ENCODE peak calls at places on chromosomes 4 and X, in seven cellular contexts. One of them, this sample, is unnamed.
A peak's percentile ranks its signal among the peaks of the same experiment; 100 is the strongest.

GRCh38 chrX:42577936-42578335 is 200.0 kb downstream of the PPP1R2C start:
- DNase-seq in bronchial epithelial cell: no peak
- DNase-seq in suprapubic skin: no peak
- DNase-seq in HTR-8/SVneo: no peak
- DNase-seq in putamen: no peak
- DNase-seq in ELR: no peak
- DNase-seq in H7: no peak
- DNase-seq in this sample: no peak

GRCh38 chr4:90960840-90961239 is 833.6 kb downstream of the CCSER1 start:
- DNase-seq in bronchial epithelial cell: no peak
- DNase-seq in suprapubic skin: no peak
- DNase-seq in HTR-8/SVneo: no peak
- DNase-seq in putamen: no peak
- DNase-seq in ELR: no peak
- DNase-seq in H7: no peak
- DNase-seq in this sample: no peak

GRCh38 chrX:13428055-13428786 is 108.4 kb upstream of the ATXN3L start:
- DNase-seq in bronchial epithelial cell: peak; percentile 94
- DNase-seq in suprapubic skin: no peak
- DNase-seq in HTR-8/SVneo: peak; percentile 73
- DNase-seq in putamen: no peak
- DNase-seq in ELR: peak; percentile 82
- DNase-seq in H7: peak; percentile 57
- DNase-seq in this sample: no peak

GRCh38 chr4:10492486-10492885 is 35.3 kb upstream of the ZNF518B start:
- DNase-seq in bronchial epithelial cell: no peak
- DNase-seq in suprapubic skin: no peak
- DNase-seq in HTR-8/SVneo: no peak
- DNase-seq in putamen: no peak
- DNase-seq in ELR: no peak
- DNase-seq in H7: no peak
- DNase-seq in this sample: no peak

GRCh38 chr4:56104188-56104587 is 155.4 kb downstream of the CEP135 start:
- DNase-seq in bronchial epithelial cell: no peak
- DNase-seq in suprapubic skin: no peak
- DNase-seq in HTR-8/SVneo: no peak
- DNase-seq in putamen: no peak
- DNase-seq in ELR: no peak
- DNase-seq in H7: no peak
- DNase-seq in this sample: no peak

GRCh38 chr4:138736362-138736761 is 279.2 kb upstream of the NOCT start:
- DNase-seq in bronchial epithelial cell: peak; percentile 73
- DNase-seq in suprapubic skin: no peak
- DNase-seq in HTR-8/SVneo: peak; percentile 12
- DNase-seq in putamen: no peak
- DNase-seq in ELR: peak; percentile 68
- DNase-seq in H7: no peak
- DNase-seq in this sample: no peak

GRCh38 chr4:54643172-54643571 is 14.6 kb upstream of the KIT start:
- DNase-seq in bronchial epithelial cell: no peak
- DNase-seq in suprapubic skin: no peak
- DNase-seq in HTR-8/SVneo: no peak
- DNase-seq in putamen: no peak
- DNase-seq in ELR: no peak
- DNase-seq in H7: no peak
- DNase-seq in this sample: no peak

GRCh38 chrX:41596586-41596985 is 92.2 kb upstream of the GPR34 start:
- DNase-seq in bronchial epithelial cell: peak; percentile 11
- DNase-seq in suprapubic skin: no peak
- DNase-seq in HTR-8/SVneo: no peak
- DNase-seq in putamen: no peak
- DNase-seq in ELR: peak; percentile 8
- DNase-seq in H7: no peak
- DNase-seq in this sample: no peak

GRCh38 chrX:134886201-134886600 is 104.6 kb upstream of the SMIM10 start:
- DNase-seq in bronchial epithelial cell: peak; percentile 86
- DNase-seq in suprapubic skin: no peak
- DNase-seq in HTR-8/SVneo: no peak
- DNase-seq in putamen: no peak
- DNase-seq in ELR: peak; percentile 55
- DNase-seq in H7: no peak
- DNase-seq in this sample: no peak

GRCh38 chrX:68304602-68305001 is 128.7 kb downstream of the OPHN1 start:
- DNase-seq in bronchial epithelial cell: no peak
- DNase-seq in suprapubic skin: no peak
- DNase-seq in HTR-8/SVneo: no peak
- DNase-seq in putamen: no peak
- DNase-seq in ELR: no peak
- DNase-seq in H7: no peak
- DNase-seq in this sample: no peak

GRCh38 chr4:151808120-151808529 is 47.3 kb upstream of the GATB start:
- DNase-seq in bronchial epithelial cell: peak; percentile 9
- DNase-seq in suprapubic skin: no peak
- DNase-seq in HTR-8/SVneo: peak; percentile 37
- DNase-seq in putamen: no peak
- DNase-seq in ELR: peak; percentile 73
- DNase-seq in H7: no peak
- DNase-seq in this sample: no peak

GRCh38 chr4:53645108-53645507 is 53.8 kb upstream of the LNX1 start:
- DNase-seq in bronchial epithelial cell: no peak
- DNase-seq in suprapubic skin: no peak
- DNase-seq in HTR-8/SVneo: no peak
- DNase-seq in putamen: no peak
- DNase-seq in ELR: no peak
- DNase-seq in H7: no peak
- DNase-seq in this sample: no peak

GRCh38 chr4:139301821-139302611 is at the start of gene NDUFC1:
- DNase-seq in bronchial epithelial cell: peak; percentile 55
- DNase-seq in suprapubic skin: peak; percentile 81
- DNase-seq in HTR-8/SVneo: no peak
- DNase-seq in putamen: peak; percentile 56
- DNase-seq in ELR: peak; percentile 64
- DNase-seq in H7: peak; percentile 80
- DNase-seq in this sample: peak; percentile 48

GRCh38 chrX:49187028-49187394 is 838 bp upstream of the PRICKLE3 start:
- DNase-seq in bronchial epithelial cell: no peak
- DNase-seq in suprapubic skin: no peak
- DNase-seq in HTR-8/SVneo: no peak
- DNase-seq in putamen: no peak
- DNase-seq in ELR: no peak
- DNase-seq in H7: peak; percentile 71
- DNase-seq in this sample: no peak

GRCh38 chr4:106323119-106323518 is 6.8 kb downstream of the AIMP1 start:
- DNase-seq in bronchial epithelial cell: no peak
- DNase-seq in suprapubic skin: no peak
- DNase-seq in HTR-8/SVneo: no peak
- DNase-seq in putamen: no peak
- DNase-seq in ELR: no peak
- DNase-seq in H7: no peak
- DNase-seq in this sample: no peak

GRCh38 chrX:29530520-29530919 is 684.8 kb upstream of the MAGEB2 start:
- DNase-seq in bronchial epithelial cell: peak; percentile 71
- DNase-seq in suprapubic skin: no peak
- DNase-seq in HTR-8/SVneo: peak; percentile 19
- DNase-seq in putamen: no peak
- DNase-seq in ELR: no peak
- DNase-seq in H7: no peak
- DNase-seq in this sample: no peak

This sample was measured in T-helper 1 cell.